ENCODE peak calls at places on chromosomes 12 and 14, in nine cellular contexts. O, T, E, K, C, N, Q, A and Z are unnamed samples.

GRCh38 chr12:14267724-14268123 is 97.8 kb upstream of the ATF7IP start:
- DNase-seq in Q (no peak), A (no peak), O (no peak), C (no peak), T (no peak), K (no peak), E (no peak), N (no peak), Z (no peak)

GRCh38 chr14:20799955-20800544 is 2.6 kb downstream of the RNASE1 start:
- DNase-seq in K (peak; percentile 82), C (peak; percentile 70), E (no peak), N (no peak), T (no peak), O (peak; percentile 5), A (peak; percentile 25), Q (no peak), Z (no peak)

GRCh38 chr12:47758584-47758833 is 171 bp downstream of the RAPGEF3 start:
- DNase-seq in Q (no peak), N (no peak), O (no peak), C (no peak), T (no peak), E (no peak), A (no peak), K (no peak), Z (no peak)

GRCh38 chr12:45192707-45193106 is 23.2 kb upstream of the ANO6 start:
- DNase-seq in A (no peak), C (no peak), N (no peak), Q (no peak), K (no peak), E (no peak), T (no peak), O (no peak), Z (no peak)

GRCh38 chr14:99215277-99215676 is 56.7 kb downstream of the BCL11B start:
- DNase-seq in K (no peak), E (peak; percentile 83), N (no peak), O (no peak), A (no peak), C (no peak), T (peak; percentile 53), Q (peak; percentile 36), Z (no peak)

GRCh38 chr12:112506513-112507166 is 87.9 kb downstream of the PTPN11 start:
- DNase-seq in Q (no peak), E (no peak), K (no peak), O (no peak), A (no peak), T (no peak), N (no peak), C (no peak), Z (no peak)

GRCh38 chr12:19045421-19045820 is 84.1 kb upstream of the PLEKHA5 start:
- DNase-seq in O (no peak), T (no peak), E (no peak), K (no peak), A (no peak), N (no peak), Q (no peak), C (no peak), Z (no peak)

GRCh38 chr14:103699901-103700752 is 15.1 kb downstream of the XRCC3 start:
- DNase-seq in T (no peak), O (no peak), K (no peak), N (no peak), A (no peak), E (no peak), C (peak; percentile 42), Q (no peak), Z (peak; percentile 41)

GRCh38 chr12:46357438-46358324 is 14.9 kb downstream of the SLC38A2 start:
- DNase-seq in K (peak; percentile 76), Q (peak; percentile 91), C (no peak), E (peak; percentile 85), T (peak; percentile 86), A (no peak), O (peak; percentile 39), N (no peak), Z (no peak)

GRCh38 chr14:78829274-78829673 is 659.1 kb downstream of the NRXN3 start:
- DNase-seq in E (no peak), K (no peak), O (no peak), N (no peak), T (no peak), A (no peak), Q (no peak), C (no peak), Z (no peak)

GRCh38 chr12:103647267-103647666 is 60.2 kb downstream of the STAB2 start:
- DNase-seq in C (no peak), Q (peak; percentile 9), T (peak; percentile 60), N (no peak), O (peak; percentile 78), E (no peak), A (no peak), K (no peak), Z (no peak)

GRCh38 chr14:58133739-58134138 is 18.3 kb downstream of the ARMH4 start:
- DNase-seq in E (no peak), C (no peak), A (no peak), N (no peak), Q (peak; percentile 9), K (no peak), T (peak; percentile 53), O (peak; percentile 97), Z (no peak)

GRCh38 chr12:116922194-116922897 is 11.6 kb downstream of the FBXW8 start:
- DNase-seq in O (no peak), N (no peak), Q (peak; percentile 63), T (no peak), A (no peak), K (no peak), C (no peak), E (peak; percentile 65), Z (no peak)

GRCh38 chr14:100988011-100988410 is 84.5 kb upstream of the RTL1 start:
- DNase-seq in T (no peak), O (peak; percentile 64), E (no peak), Q (no peak), N (no peak), C (no peak), A (no peak), K (peak; percentile 43), Z (no peak)

GRCh38 chr14:58166005-58166983 is 14.3 kb upstream of the ARMH4 start:
- DNase-seq in E (peak; percentile 59), K (peak; percentile 84), C (peak; percentile 88), T (peak; percentile 77), Q (peak; percentile 76), O (peak; percentile 99), N (peak; percentile 51), A (peak; percentile 92), Z (peak; percentile 85)

GRCh38 chr12:78494911-78495310 is 369.7 kb upstream of the SYT1 start:
- DNase-seq in A (no peak), Q (peak; percentile 25), E (no peak), K (no peak), C (no peak), T (peak; percentile 10), O (no peak), N (no peak), Z (no peak)

GRCh38 chr12:30862486-30862885 is 64.1 kb upstream of the TSPAN11 start:
- DNase-seq in O (peak; percentile 53), N (no peak), Q (peak; percentile 18), T (no peak), K (peak; percentile 13), E (peak; percentile 43), C (no peak), A (no peak), Z (no peak)

GRCh38 chr12:92968201-92968813 is 39.2 kb upstream of the EEA1 start:
- DNase-seq in Q (peak; percentile 22), K (peak; percentile 33), N (no peak), A (no peak), O (peak; percentile 64), T (no peak), C (no peak), E (no peak), Z (no peak)

GRCh38 chr14:59529189-59529588 is 44.9 kb downstream of the JKAMP start:
- DNase-seq in N (no peak), C (no peak), T (no peak), E (no peak), K (no peak), Q (no peak), A (no peak), O (no peak), Z (no peak)